ENCODE peak calls at places on chromosomes 7 and 10, in six cellular contexts. One of them, this sample, is unnamed.
A peak's percentile ranks its signal among the peaks of the same experiment; 100 is the strongest.

GRCh38 chr10:86946215-86947170 is 10.9 kb downstream of the MMRN2 start:
- DNase-seq in H7: no peak
- DNase-seq in dermis microvascular lymphatic vessel endothelial cell: no peak
- DNase-seq in GM23338: no peak
- DNase-seq in NCI-H1092 treated with DMSO at 0.1 percent for 48 hours: peak; percentile 70
- DNase-seq in T-helper 2 cell: no peak
- DNase-seq in this sample: peak; percentile 69

GRCh38 chr7:107253599-107253998 is 84.8 kb downstream of the HBP1 start:
- DNase-seq in dermis microvascular lymphatic vessel endothelial cell: no peak
- DNase-seq in NCI-H1092 treated with DMSO at 0.1 percent for 48 hours: no peak
- DNase-seq in GM23338: no peak
- DNase-seq in T-helper 2 cell: no peak
- DNase-seq in H7: no peak
- DNase-seq in this sample: no peak

GRCh38 chr7:31540786-31541185 is 26.9 kb downstream of the ITPRID1 start:
- DNase-seq in dermis microvascular lymphatic vessel endothelial cell: no peak
- DNase-seq in H7: no peak
- DNase-seq in T-helper 2 cell: no peak
- DNase-seq in NCI-H1092 treated with DMSO at 0.1 percent for 48 hours: no peak
- DNase-seq in GM23338: no peak
- DNase-seq in this sample: no peak

GRCh38 chr7:44142028-44142427 is 896 bp upstream of the MYL7 start:
- DNase-seq in GM23338: no peak
- DNase-seq in dermis microvascular lymphatic vessel endothelial cell: no peak
- DNase-seq in NCI-H1092 treated with DMSO at 0.1 percent for 48 hours: no peak
- DNase-seq in T-helper 2 cell: no peak
- DNase-seq in H7: no peak
- DNase-seq in this sample: no peak

GRCh38 chr7:73557397-73558257 is at the start of gene BCL7B:
- DNase-seq in T-helper 2 cell: peak; percentile 90
- DNase-seq in NCI-H1092 treated with DMSO at 0.1 percent for 48 hours: peak; percentile 75
- DNase-seq in GM23338: peak; percentile 77
- DNase-seq in H7: peak; percentile 99
- DNase-seq in dermis microvascular lymphatic vessel endothelial cell: no peak
- DNase-seq in this sample: peak; percentile 61

GRCh38 chr7:75596727-75597614 is 104.9 kb downstream of the SPDYE5 start:
- DNase-seq in dermis microvascular lymphatic vessel endothelial cell: no peak
- DNase-seq in GM23338: no peak
- DNase-seq in NCI-H1092 treated with DMSO at 0.1 percent for 48 hours: no peak
- DNase-seq in T-helper 2 cell: peak; percentile 84
- DNase-seq in H7: no peak
- DNase-seq in this sample: no peak

GRCh38 chr10:18476283-18476682 is 175.1 kb downstream of the NSUN6 start:
- DNase-seq in NCI-H1092 treated with DMSO at 0.1 percent for 48 hours: no peak
- DNase-seq in H7: no peak
- DNase-seq in dermis microvascular lymphatic vessel endothelial cell: no peak
- DNase-seq in GM23338: no peak
- DNase-seq in T-helper 2 cell: no peak
- DNase-seq in this sample: no peak

GRCh38 chr10:73910764-73911552 is at the start of gene PLAU:
- DNase-seq in H7: peak; percentile 92
- DNase-seq in T-helper 2 cell: peak; percentile 71
- DNase-seq in GM23338: peak; percentile 82
- DNase-seq in dermis microvascular lymphatic vessel endothelial cell: no peak
- DNase-seq in NCI-H1092 treated with DMSO at 0.1 percent for 48 hours: no peak
- DNase-seq in this sample: peak; percentile 27

GRCh38 chr10:89242340-89242680 is 9.3 kb downstream of the LIPA start:
- DNase-seq in GM23338: no peak
- DNase-seq in H7: no peak
- DNase-seq in T-helper 2 cell: no peak
- DNase-seq in dermis microvascular lymphatic vessel endothelial cell: no peak
- DNase-seq in NCI-H1092 treated with DMSO at 0.1 percent for 48 hours: no peak
- DNase-seq in this sample: no peak

GRCh38 chr7:28903779-28904538 is 54.2 kb downstream of the TRIL start:
- DNase-seq in H7: no peak
- DNase-seq in NCI-H1092 treated with DMSO at 0.1 percent for 48 hours: peak; percentile 7
- DNase-seq in dermis microvascular lymphatic vessel endothelial cell: no peak
- DNase-seq in T-helper 2 cell: no peak
- DNase-seq in GM23338: no peak
- DNase-seq in this sample: no peak

GRCh38 chr10:124697837-124698559 is 46.2 kb downstream of the FAM53B start:
- DNase-seq in T-helper 2 cell: peak; percentile 66
- DNase-seq in NCI-H1092 treated with DMSO at 0.1 percent for 48 hours: no peak
- DNase-seq in GM23338: peak; percentile 36
- DNase-seq in dermis microvascular lymphatic vessel endothelial cell: no peak
- DNase-seq in H7: peak; percentile 79
- DNase-seq in this sample: peak; percentile 78

GRCh38 chr10:122648599-122649428 is 50.8 kb downstream of the C10orf120 start:
- DNase-seq in GM23338: peak; percentile 82
- DNase-seq in dermis microvascular lymphatic vessel endothelial cell: peak; percentile 10
- DNase-seq in H7: peak; percentile 84
- DNase-seq in T-helper 2 cell: peak; percentile 24
- DNase-seq in NCI-H1092 treated with DMSO at 0.1 percent for 48 hours: peak; percentile 40
- DNase-seq in this sample: peak; percentile 50

GRCh38 chr7:47417122-47417480 is 164.8 kb downstream of the TNS3 start:
- DNase-seq in GM23338: no peak
- DNase-seq in dermis microvascular lymphatic vessel endothelial cell: no peak
- DNase-seq in NCI-H1092 treated with DMSO at 0.1 percent for 48 hours: no peak
- DNase-seq in T-helper 2 cell: no peak
- DNase-seq in H7: no peak
- DNase-seq in this sample: no peak

GRCh38 chr10:113552014-113552413 is 839 bp upstream of the HABP2 start:
- DNase-seq in GM23338: no peak
- DNase-seq in NCI-H1092 treated with DMSO at 0.1 percent for 48 hours: no peak
- DNase-seq in dermis microvascular lymphatic vessel endothelial cell: no peak
- DNase-seq in T-helper 2 cell: no peak
- DNase-seq in H7: no peak
- DNase-seq in this sample: no peak

GRCh38 chr10:129963831-129964501 is at the start of gene EBF3:
- DNase-seq in dermis microvascular lymphatic vessel endothelial cell: no peak
- DNase-seq in T-helper 2 cell: peak; percentile 65
- DNase-seq in H7: peak; percentile 97
- DNase-seq in NCI-H1092 treated with DMSO at 0.1 percent for 48 hours: peak; percentile 71
- DNase-seq in GM23338: peak; percentile 92
- DNase-seq in this sample: peak; percentile 62

GRCh38 chr7:43873300-43873699 is 4.0 kb upstream of the MRPS24 start:
- DNase-seq in NCI-H1092 treated with DMSO at 0.1 percent for 48 hours: no peak
- DNase-seq in dermis microvascular lymphatic vessel endothelial cell: no peak
- DNase-seq in GM23338: no peak
- DNase-seq in T-helper 2 cell: no peak
- DNase-seq in H7: no peak
- DNase-seq in this sample: no peak

GRCh38 chr10:31619410-31620095 is 300.5 kb downstream of the ZEB1 start:
- DNase-seq in NCI-H1092 treated with DMSO at 0.1 percent for 48 hours: no peak
- DNase-seq in GM23338: no peak
- DNase-seq in dermis microvascular lymphatic vessel endothelial cell: no peak
- DNase-seq in H7: peak; percentile 33
- DNase-seq in T-helper 2 cell: no peak
- DNase-seq in this sample: no peak

GRCh38 chr10:81978238-81978637 is 103.2 kb downstream of the NRG3 start:
- DNase-seq in H7: peak; percentile 19
- DNase-seq in dermis microvascular lymphatic vessel endothelial cell: no peak
- DNase-seq in NCI-H1092 treated with DMSO at 0.1 percent for 48 hours: no peak
- DNase-seq in T-helper 2 cell: peak; percentile 9
- DNase-seq in GM23338: peak; percentile 76
- DNase-seq in this sample: no peak

GRCh38 chr10:34766256-34766580 is 48.9 kb downstream of the PARD3 start:
- DNase-seq in H7: no peak
- DNase-seq in dermis microvascular lymphatic vessel endothelial cell: no peak
- DNase-seq in T-helper 2 cell: no peak
- DNase-seq in NCI-H1092 treated with DMSO at 0.1 percent for 48 hours: peak; percentile 88
- DNase-seq in GM23338: no peak
- DNase-seq in this sample: no peak

GRCh38 chr10:34768261-34768971 is 46.7 kb downstream of the PARD3 start:
- DNase-seq in dermis microvascular lymphatic vessel endothelial cell: no peak
- DNase-seq in GM23338: no peak
- DNase-seq in NCI-H1092 treated with DMSO at 0.1 percent for 48 hours: peak; percentile 68
- DNase-seq in T-helper 2 cell: no peak
- DNase-seq in H7: no peak
- DNase-seq in this sample: peak; percentile 93

GRCh38 chr7:107999814-108000560 is 3.0 kb downstream of the LAMB1 start:
- DNase-seq in T-helper 2 cell: no peak
- DNase-seq in H7: no peak
- DNase-seq in NCI-H1092 treated with DMSO at 0.1 percent for 48 hours: no peak
- DNase-seq in dermis microvascular lymphatic vessel endothelial cell: no peak
- DNase-seq in GM23338: peak; percentile 59
- DNase-seq in this sample: no peak

GRCh38 chr10:16986406-16987128 is 143.0 kb downstream of the CUBN start:
- DNase-seq in H7: no peak
- DNase-seq in GM23338: no peak
- DNase-seq in T-helper 2 cell: no peak
- DNase-seq in dermis microvascular lymphatic vessel endothelial cell: no peak
- DNase-seq in NCI-H1092 treated with DMSO at 0.1 percent for 48 hours: no peak
- DNase-seq in this sample: peak; percentile 79

GRCh38 chr7:149495785-149496641 is 1.6 kb downstream of the ZNF746 start:
- DNase-seq in dermis microvascular lymphatic vessel endothelial cell: no peak
- DNase-seq in H7: no peak
- DNase-seq in T-helper 2 cell: no peak
- DNase-seq in GM23338: no peak
- DNase-seq in NCI-H1092 treated with DMSO at 0.1 percent for 48 hours: peak; percentile 33
- DNase-seq in this sample: peak; percentile 82

GRCh38 chr7:129990403-129991192 is 37.8 kb upstream of the UBE2H start:
- DNase-seq in GM23338: peak; percentile 32
- DNase-seq in H7: peak; percentile 52
- DNase-seq in dermis microvascular lymphatic vessel endothelial cell: no peak
- DNase-seq in T-helper 2 cell: no peak
- DNase-seq in NCI-H1092 treated with DMSO at 0.1 percent for 48 hours: no peak
- DNase-seq in this sample: no peak

GRCh38 chr10:81034376-81034775 is 496.7 kb downstream of the SH2D4B start:
- DNase-seq in GM23338: no peak
- DNase-seq in H7: no peak
- DNase-seq in dermis microvascular lymphatic vessel endothelial cell: no peak
- DNase-seq in T-helper 2 cell: no peak
- DNase-seq in NCI-H1092 treated with DMSO at 0.1 percent for 48 hours: no peak
- DNase-seq in this sample: no peak

GRCh38 chr7:697259-697615 is 29.3 kb upstream of the DNAAF5 start:
- DNase-seq in T-helper 2 cell: no peak
- DNase-seq in NCI-H1092 treated with DMSO at 0.1 percent for 48 hours: no peak
- DNase-seq in H7: no peak
- DNase-seq in GM23338: no peak
- DNase-seq in dermis microvascular lymphatic vessel endothelial cell: no peak
- DNase-seq in this sample: no peak

GRCh38 chr10:132336064-132336746 is 4.2 kb downstream of the LRRC27 start:
- DNase-seq in NCI-H1092 treated with DMSO at 0.1 percent for 48 hours: no peak
- DNase-seq in dermis microvascular lymphatic vessel endothelial cell: no peak
- DNase-seq in GM23338: no peak
- DNase-seq in T-helper 2 cell: no peak
- DNase-seq in H7: no peak
- DNase-seq in this sample: no peak

GRCh38 chr7:7829667-7830066 is 111.3 kb upstream of the RPA3 start:
- DNase-seq in dermis microvascular lymphatic vessel endothelial cell: no peak
- DNase-seq in NCI-H1092 treated with DMSO at 0.1 percent for 48 hours: no peak
- DNase-seq in GM23338: no peak
- DNase-seq in T-helper 2 cell: no peak
- DNase-seq in H7: no peak
- DNase-seq in this sample: no peak

GRCh38 chr10:104323721-104324686 is 14.3 kb downstream of the ITPRIP start:
- DNase-seq in dermis microvascular lymphatic vessel endothelial cell: no peak
- DNase-seq in NCI-H1092 treated with DMSO at 0.1 percent for 48 hours: no peak
- DNase-seq in H7: peak; percentile 40
- DNase-seq in GM23338: no peak
- DNase-seq in T-helper 2 cell: no peak
- DNase-seq in this sample: no peak

GRCh38 chr7:96823274-96823673 is 113.6 kb upstream of the SEM1 start:
- DNase-seq in GM23338: no peak
- DNase-seq in NCI-H1092 treated with DMSO at 0.1 percent for 48 hours: no peak
- DNase-seq in H7: no peak
- DNase-seq in dermis microvascular lymphatic vessel endothelial cell: no peak
- DNase-seq in T-helper 2 cell: peak; percentile 21
- DNase-seq in this sample: no peak

GRCh38 chr7:137937202-137937560 is 64.7 kb downstream of the CREB3L2 start:
- DNase-seq in dermis microvascular lymphatic vessel endothelial cell: no peak
- DNase-seq in NCI-H1092 treated with DMSO at 0.1 percent for 48 hours: no peak
- DNase-seq in GM23338: no peak
- DNase-seq in H7: no peak
- DNase-seq in T-helper 2 cell: no peak
- DNase-seq in this sample: peak; percentile 79

GRCh38 chr7:67696878-67697277 is 700.2 kb downstream of the TYW1 start:
- DNase-seq in GM23338: no peak
- DNase-seq in T-helper 2 cell: no peak
- DNase-seq in NCI-H1092 treated with DMSO at 0.1 percent for 48 hours: no peak
- DNase-seq in dermis microvascular lymphatic vessel endothelial cell: no peak
- DNase-seq in H7: no peak
- DNase-seq in this sample: no peak

GRCh38 chr7:36103837-36104561 is 49.1 kb upstream of the EEPD1 start:
- DNase-seq in H7: no peak
- DNase-seq in dermis microvascular lymphatic vessel endothelial cell: no peak
- DNase-seq in GM23338: no peak
- DNase-seq in T-helper 2 cell: no peak
- DNase-seq in NCI-H1092 treated with DMSO at 0.1 percent for 48 hours: no peak
- DNase-seq in this sample: no peak

GRCh38 chr7:90720970-90721768 is 125.0 kb downstream of the CDK14 start:
- DNase-seq in dermis microvascular lymphatic vessel endothelial cell: no peak
- DNase-seq in T-helper 2 cell: no peak
- DNase-seq in H7: no peak
- DNase-seq in NCI-H1092 treated with DMSO at 0.1 percent for 48 hours: no peak
- DNase-seq in GM23338: peak; percentile 43
- DNase-seq in this sample: peak; percentile 28

GRCh38 chr10:53598914-53599313 is 826.3 kb upstream of the MBL2 start:
- DNase-seq in H7: peak; percentile 7
- DNase-seq in GM23338: peak; percentile 94
- DNase-seq in NCI-H1092 treated with DMSO at 0.1 percent for 48 hours: no peak
- DNase-seq in dermis microvascular lymphatic vessel endothelial cell: no peak
- DNase-seq in T-helper 2 cell: no peak
- DNase-seq in this sample: no peak

GRCh38 chr7:76193478-76193877 is 8.2 kb upstream of the SRRM3 start:
- DNase-seq in H7: no peak
- DNase-seq in dermis microvascular lymphatic vessel endothelial cell: no peak
- DNase-seq in NCI-H1092 treated with DMSO at 0.1 percent for 48 hours: no peak
- DNase-seq in GM23338: no peak
- DNase-seq in T-helper 2 cell: no peak
- DNase-seq in this sample: no peak

GRCh38 chr10:8136745-8137144 is 82.3 kb downstream of the GATA3 start:
- DNase-seq in H7: no peak
- DNase-seq in dermis microvascular lymphatic vessel endothelial cell: no peak
- DNase-seq in NCI-H1092 treated with DMSO at 0.1 percent for 48 hours: no peak
- DNase-seq in T-helper 2 cell: peak; percentile 75
- DNase-seq in GM23338: no peak
- DNase-seq in this sample: no peak

GRCh38 chr7:116971869-116972268 is 18.6 kb downstream of the ST7 start:
- DNase-seq in NCI-H1092 treated with DMSO at 0.1 percent for 48 hours: no peak
- DNase-seq in H7: no peak
- DNase-seq in GM23338: peak; percentile 47
- DNase-seq in T-helper 2 cell: no peak
- DNase-seq in dermis microvascular lymphatic vessel endothelial cell: no peak
- DNase-seq in this sample: no peak

GRCh38 chr10:103838851-103839512 is 16.4 kb downstream of the SH3PXD2A start:
- DNase-seq in dermis microvascular lymphatic vessel endothelial cell: no peak
- DNase-seq in H7: no peak
- DNase-seq in T-helper 2 cell: no peak
- DNase-seq in GM23338: no peak
- DNase-seq in NCI-H1092 treated with DMSO at 0.1 percent for 48 hours: no peak
- DNase-seq in this sample: no peak